ENCODE peak calls at places on chromosomes 4 and X, in six cellular contexts. C is fibroblast of mammary gland, U is IMR-90, P is cardiac fibroblast, I is AG09309, G is neural crest cell. L is an unnamed sample.

GRCh38 chr4:154024097-154024496 is 235.2 kb upstream of the SFRP2 start:
- DNase-seq in C (no peak), U (no peak), P (peak), I (no peak), G (no peak), L (no peak)

GRCh38 chrX:133045986-133046385 is 50.9 kb downstream of the USP26 start:
- DNase-seq in C (peak), U (peak), P (no peak), I (no peak), G (no peak), L (peak)

GRCh38 chr4:100287569-100287968 is 97.3 kb upstream of the DDIT4L start:
- DNase-seq in C (no peak), U (no peak), P (no peak), I (no peak), G (no peak), L (no peak)

GRCh38 chr4:86496094-86497060 is 97.7 kb upstream of the PTPN13 start:
- DNase-seq in C (peak), U (peak), P (peak), I (peak), G (peak), L (peak)

GRCh38 chr4:4585012-4585670 is 43.3 kb upstream of the STX18 start:
- DNase-seq in C (peak), U (peak), P (peak), I (peak), G (no peak), L (peak)

GRCh38 chr4:100504086-100504874 is 13.5 kb downstream of the EMCN start:
- DNase-seq in C (no peak), U (no peak), P (no peak), I (no peak), G (no peak), L (no peak)

GRCh38 chr4:40196724-40197281 is at the start of gene RHOH:
- DNase-seq in C (no peak), U (no peak), P (no peak), I (no peak), G (no peak), L (no peak)

GRCh38 chr4:152102184-152103000 is 341.6 kb upstream of the GATB start:
- DNase-seq in C (peak), U (peak), P (peak), I (no peak), G (no peak), L (peak)

GRCh38 chr4:163681208-163681821 is 186.8 kb downstream of the TMA16 start:
- DNase-seq in C (peak), U (peak), P (peak), I (no peak), G (peak), L (peak)

GRCh38 chr4:2416564-2417195 is 1.8 kb downstream of the ZFYVE28 start:
- DNase-seq in C (no peak), U (no peak), P (peak), I (no peak), G (no peak), L (no peak)

GRCh38 chrX:56784666-56785065 is 55.6 kb downstream of the NBDY start:
- DNase-seq in C (no peak), U (no peak), P (no peak), I (no peak), G (no peak), L (no peak)

GRCh38 chr4:140358281-140358680 is 15.2 kb upstream of the SCOC start:
- DNase-seq in C (no peak), U (no peak), P (no peak), I (no peak), G (no peak), L (no peak)

GRCh38 chr4:15025693-15026092 is 23.4 kb downstream of the CPEB2 start:
- DNase-seq in C (no peak), U (no peak), P (no peak), I (no peak), G (no peak), L (no peak)

GRCh38 chr4:140769209-140769608 is 13.0 kb upstream of the TBC1D9 start:
- DNase-seq in C (no peak), U (no peak), P (no peak), I (no peak), G (no peak), L (peak)

GRCh38 chr4:149465941-149466340 is 349.7 kb downstream of the IQCM start:
- DNase-seq in C (peak), U (peak), P (peak), I (no peak), G (no peak), L (peak)

GRCh38 chr4:11585506-11585905 is 156.8 kb upstream of the HS3ST1 start:
- DNase-seq in C (peak), U (no peak), P (peak), I (no peak), G (no peak), L (peak)

GRCh38 chrX:11386001-11386523 is 92.8 kb downstream of the AMELX start:
- DNase-seq in C (peak), U (peak), P (peak), I (peak), G (no peak), L (peak)

GRCh38 chrX:27715610-27716009 is 92.2 kb upstream of the MAGEB10 start:
- DNase-seq in C (no peak), U (no peak), P (no peak), I (no peak), G (no peak), L (no peak)

GRCh38 chrX:154417157-154417556 is 5.8 kb downstream of the TAFAZZIN start:
- DNase-seq in C (no peak), U (no peak), P (no peak), I (no peak), G (no peak), L (no peak)

GRCh38 chr4:70958681-70959080 is 34.8 kb upstream of the DCK start:
- DNase-seq in C (peak), U (peak), P (peak), I (peak), G (no peak), L (no peak)

GRCh38 chr4:184748251-184748652 is 14.4 kb upstream of the CENPU start:
- DNase-seq in C (no peak), U (no peak), P (no peak), I (no peak), G (no peak), L (peak)

GRCh38 chrX:13376857-13377441 is 57.1 kb upstream of the ATXN3L start:
- DNase-seq in C (peak), U (peak), P (peak), I (peak), G (no peak), L (peak)

GRCh38 chr4:143939528-143939927 is 34.2 kb upstream of the GYPE start:
- DNase-seq in C (no peak), U (no peak), P (no peak), I (no peak), G (no peak), L (no peak)

GRCh38 chr4:102217345-102217744 is 127.9 kb downstream of the SLC39A8 start:
- DNase-seq in C (no peak), U (no peak), P (no peak), I (no peak), G (no peak), L (peak)

GRCh38 chr4:121597346-121597934 is 99.3 kb downstream of the ANXA5 start:
- DNase-seq in C (peak), U (peak), P (peak), I (no peak), G (no peak), L (peak)

GRCh38 chr4:40180356-40180755 is 16.5 kb upstream of the RHOH start:
- DNase-seq in C (peak), U (peak), P (peak), I (peak), G (no peak), L (peak)

GRCh38 chr4:77232653-77233052 is 75.6 kb downstream of the CCNG2 start:
- DNase-seq in C (peak), U (peak), P (peak), I (no peak), G (no peak), L (peak)

GRCh38 chr4:80361329-80361900 is 25.9 kb downstream of the CFAP299 start:
- DNase-seq in C (peak), U (peak), P (peak), I (no peak), G (no peak), L (peak)

GRCh38 chrX:43970528-43970927 is 2.7 kb downstream of the NDP start:
- DNase-seq in C (peak), U (peak), P (peak), I (no peak), G (no peak), L (peak)

GRCh38 chr4:336893-337142 is 796 bp upstream of the ZNF141 start:
- DNase-seq in C (no peak), U (no peak), P (no peak), I (no peak), G (no peak), L (no peak)

GRCh38 chr4:337143-337931 is at the start of gene ZNF141:
- DNase-seq in C (peak), U (peak), P (peak), I (peak), G (peak), L (peak)

GRCh38 chr4:337932-338758 is 531 bp downstream of the ZNF141 start:
- DNase-seq in C (peak), U (peak), P (peak), I (no peak), G (peak), L (peak)

GRCh38 chr4:338759-339097 is 1.1 kb downstream of the ZNF141 start:
- DNase-seq in C (peak), U (no peak), P (peak), I (no peak), G (peak), L (peak)

DNA sequence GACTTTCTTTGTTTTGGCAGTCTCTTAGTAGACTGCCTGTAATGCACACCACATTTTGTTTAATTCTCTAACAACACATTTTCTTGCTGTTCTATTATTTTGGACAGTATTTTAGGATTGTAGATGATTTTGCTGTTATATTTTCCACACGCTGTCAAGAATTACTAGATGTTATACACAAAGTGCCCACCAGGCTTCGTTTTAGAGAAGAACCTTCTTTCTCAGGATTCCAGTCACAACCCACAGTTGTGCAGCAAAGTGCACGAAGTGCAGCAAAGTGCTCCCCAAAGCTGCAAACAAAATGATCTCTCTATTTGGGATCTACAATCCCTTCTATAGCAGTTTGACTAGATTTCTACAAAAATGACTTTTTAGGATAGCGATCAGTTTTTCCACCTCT is 2.4 kb downstream of the ZNF141 start:
- DNase-seq in C (no peak), U (no peak), P (peak), I (no peak), G (no peak), L (no peak)
- TF ChIP-seq CTCF in C (peak), U (no peak), P (no peak), I (no peak), G (peak), L (peak)

DNA sequence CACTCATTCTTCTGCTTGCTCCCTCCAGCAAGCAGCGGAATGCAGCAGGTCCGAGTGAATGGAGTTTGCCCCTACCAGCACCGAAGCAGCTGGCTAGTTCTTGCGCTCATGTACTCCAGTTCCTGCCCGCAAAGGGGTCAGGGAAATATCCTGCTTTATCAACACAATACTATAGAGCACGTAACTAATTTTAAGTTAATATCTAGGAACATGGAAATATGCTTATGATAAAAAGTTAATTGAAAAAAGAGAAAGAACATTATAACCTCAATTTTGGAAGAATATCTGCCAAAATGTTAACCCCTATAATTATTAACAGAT is 195.6 kb downstream of the SNCA start:
- DNase-seq in C (no peak), U (no peak), P (no peak), I (no peak), G (no peak), L (no peak)
- TF ChIP-seq CTCF in C (no peak), U (no peak), P (no peak), I (no peak), G (peak), L (no peak)

GRCh38 chr4:134470544-134470943 is 269.0 kb upstream of the PABPC4L start:
- DNase-seq in C (peak), U (no peak), P (peak), I (no peak), G (peak), L (peak)
- TF ChIP-seq CTCF in C (no peak), U (no peak), P (no peak), I (no peak), G (peak), L (peak)

GRCh38 chr4:18077808-18078207 is 56.3 kb upstream of the LCORL start:
- DNase-seq in C (no peak), U (no peak), P (no peak), I (no peak), G (no peak), L (no peak)

GRCh38 chr4:18081708-18082107 is 60.2 kb upstream of the LCORL start:
- DNase-seq in C (no peak), U (no peak), P (no peak), I (no peak), G (no peak), L (no peak)

GRCh38 chr4:18071894-18072293 is 50.3 kb upstream of the LCORL start:
- DNase-seq in C (no peak), U (no peak), P (no peak), I (no peak), G (no peak), L (no peak)

DNA sequence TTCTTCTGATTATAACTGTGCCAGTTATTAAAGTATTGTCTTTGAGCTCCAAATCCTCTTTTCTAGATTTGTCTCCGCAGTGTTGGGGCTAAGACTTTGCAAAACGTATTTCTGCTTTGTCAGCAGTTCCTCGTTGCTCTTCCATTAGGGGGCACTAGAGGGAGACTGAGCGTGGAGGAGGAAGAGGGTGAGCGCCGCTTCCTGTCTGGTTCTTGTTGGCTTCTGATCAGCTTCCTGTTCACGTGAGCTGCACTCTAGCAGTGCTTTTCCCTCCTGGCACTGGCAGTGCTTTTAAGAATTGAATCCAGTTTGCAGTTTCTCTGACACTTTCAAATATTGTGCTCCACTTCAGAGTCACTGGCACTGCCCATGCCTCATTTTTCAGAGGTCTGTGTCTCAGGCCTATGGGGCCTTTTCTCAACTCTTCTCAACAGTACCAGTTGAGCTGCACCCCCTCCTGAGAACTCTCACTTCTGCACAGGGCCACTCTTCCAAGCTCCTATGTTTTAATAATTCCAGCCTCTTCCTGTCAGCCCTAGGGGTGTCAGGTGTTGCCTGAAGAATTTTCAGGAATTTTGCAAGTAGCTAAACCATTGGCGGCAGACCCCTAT is 54.4 kb upstream of the LCORL start:
- DNase-seq in C (peak), U (peak), P (peak), I (no peak), G (no peak), L (peak)
- TF ChIP-seq CTCF in C (peak), U (peak), P (peak), I (peak), G (peak), L (no peak)

DNA sequence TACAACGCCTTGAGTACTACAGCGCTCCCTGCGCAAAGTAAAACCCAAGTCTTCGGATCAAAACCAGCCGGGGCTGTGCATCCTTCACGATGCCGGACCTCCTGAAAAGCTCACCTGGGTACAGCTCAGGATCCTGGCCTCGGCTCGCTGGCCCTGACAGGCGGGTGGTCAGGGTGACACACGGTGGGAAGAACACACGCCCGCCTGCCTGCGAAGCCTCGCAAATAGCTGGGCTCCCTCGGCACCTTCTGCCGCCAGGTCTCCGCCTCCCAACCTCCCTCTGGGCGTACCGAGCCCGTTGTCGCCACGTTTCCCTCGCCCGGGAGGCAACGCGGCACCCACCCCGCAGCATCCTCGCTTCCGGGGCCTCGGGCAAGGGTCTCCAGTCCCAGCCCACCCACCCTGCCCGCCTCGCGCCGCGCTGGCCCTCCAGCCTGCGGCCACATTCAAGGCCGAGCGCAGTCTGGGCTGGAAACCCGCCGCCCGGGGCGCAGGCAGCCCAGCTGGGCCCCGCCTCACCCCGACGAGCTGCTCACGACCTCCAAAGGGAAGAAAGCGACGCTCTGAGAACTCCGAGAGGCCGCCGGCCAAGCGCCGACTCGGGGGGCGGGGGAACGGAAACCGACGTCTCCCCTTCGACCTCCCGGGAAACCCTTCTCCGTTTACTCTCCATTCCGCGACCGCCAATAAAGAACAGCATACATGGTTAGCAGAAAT is 542 bp downstream of the PPM1K start:
- DNase-seq in C (peak), U (peak), P (no peak), I (no peak), G (peak), L (peak)
- TF ChIP-seq CTCF in C (no peak), U (no peak), P (no peak), I (no peak), G (no peak), L (no peak)

DNA sequence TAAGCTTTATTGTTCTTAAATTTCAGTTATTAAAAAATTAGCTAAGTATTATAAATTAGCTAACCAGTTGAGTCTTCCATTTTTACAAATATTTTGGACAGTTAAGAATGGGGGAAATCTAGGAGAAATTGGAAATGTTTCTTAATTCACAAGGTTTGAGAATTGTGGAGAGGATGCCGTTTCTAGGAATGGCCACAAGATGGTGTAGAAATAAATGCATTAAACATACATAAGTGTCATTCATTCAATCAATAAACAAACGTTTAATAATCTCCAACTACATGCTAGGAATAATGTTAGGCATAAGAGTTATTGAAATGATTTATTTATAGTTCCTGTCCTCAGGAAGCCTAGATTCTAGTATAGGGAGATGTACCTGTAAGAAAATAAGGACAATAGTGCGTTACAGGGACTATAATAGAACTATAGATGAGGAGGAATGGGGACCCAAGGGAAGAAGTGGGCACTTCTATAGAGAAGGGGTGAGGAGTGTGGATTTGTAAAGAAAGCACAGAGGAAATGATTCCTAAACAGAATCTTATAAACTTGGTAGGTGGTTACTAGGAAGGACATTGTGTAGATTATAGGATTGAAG is 195.7 kb upstream of the ANK2 start:
- DNase-seq in C (peak), U (no peak), P (peak), I (no peak), G (no peak), L (peak)
- TF ChIP-seq CTCF in C (peak), U (peak), P (peak), I (peak), G (peak), L (peak)

DNA sequence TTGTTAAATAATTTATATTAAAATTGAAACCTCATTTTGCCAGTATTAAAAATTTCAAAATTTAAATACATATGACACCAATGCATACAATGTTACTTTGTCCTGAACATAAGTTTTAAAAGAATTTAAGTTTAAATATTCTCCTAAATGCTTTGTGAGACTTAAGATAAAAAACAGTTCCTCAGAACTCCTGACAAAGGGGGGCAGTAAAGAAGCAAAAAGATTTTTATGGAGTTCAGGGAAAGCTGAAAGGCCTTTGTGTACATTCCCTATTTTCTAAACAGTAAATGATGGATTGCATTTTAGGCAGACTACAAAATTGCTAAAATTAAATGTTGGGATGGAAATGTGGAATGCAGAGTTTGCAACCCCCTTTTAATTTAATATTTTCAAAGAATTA is 81.8 kb downstream of the SNCA start:
- DNase-seq in C (peak), U (no peak), P (no peak), I (no peak), G (no peak), L (no peak)
- TF ChIP-seq CTCF in C (peak), U (peak), P (no peak), I (peak), G (peak), L (no peak)

GRCh38 chrX:87636533-87636932 is 118.9 kb downstream of the KLHL4 start:
- DNase-seq in C (no peak), U (no peak), P (no peak), I (no peak), G (no peak), L (no peak)

GRCh38 chrX:87634361-87634760 is 116.8 kb downstream of the KLHL4 start:
- DNase-seq in C (no peak), U (no peak), P (peak), I (no peak), G (no peak), L (no peak)
- TF ChIP-seq CTCF in C (no peak), U (no peak), P (no peak), I (no peak), G (no peak), L (no peak)

DNA sequence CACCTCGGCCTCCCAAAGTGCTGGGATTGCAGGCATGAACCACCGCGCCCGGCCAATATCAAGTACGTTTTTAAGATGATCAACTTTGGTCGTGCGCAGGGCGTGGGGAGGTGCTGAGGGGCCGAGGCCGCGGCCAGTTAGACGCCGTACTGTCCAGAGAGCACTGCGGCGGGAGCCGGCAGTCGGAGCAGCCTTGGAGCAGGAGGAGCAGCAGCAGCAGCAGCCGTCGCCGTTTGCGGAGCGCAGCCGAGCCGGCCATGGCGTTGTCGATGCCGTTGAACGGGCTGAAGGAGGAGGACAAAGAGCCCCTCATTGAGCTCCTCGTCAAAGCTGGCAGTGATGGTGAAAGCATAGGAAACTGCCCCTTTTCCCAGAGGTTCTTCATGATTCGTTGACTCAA is 8.5 kb upstream of the USP9X start:
- DNase-seq in C (no peak), U (no peak), P (no peak), I (no peak), G (no peak), L (no peak)
- TF ChIP-seq CTCF in C (no peak), U (no peak), P (no peak), I (no peak), G (no peak), L (no peak)

L was measured in epithelial cell of esophagus.